ENCODE peak calls at places on chromosomes 5 and 9, in five cellular contexts. Z, J, F, I and C are unnamed samples.

GRCh38 chr9:135884328-135885035 is 22.9 kb downstream of the CAMSAP1 start:
- DNase-seq in Z (no peak), J (no peak), F (peak; percentile 19), I (peak; percentile 20), C (peak; percentile 54)

GRCh38 chr9:122579874-122580273 is 3.3 kb downstream of the OR1L8 start:
- DNase-seq in Z (no peak), J (no peak), F (no peak), I (peak; percentile 2), C (no peak)

GRCh38 chr9:123365881-123366528 is 10.0 kb downstream of the CRB2 start:
- DNase-seq in Z (no peak), J (peak; percentile 85), F (no peak), I (no peak), C (no peak)

GRCh38 chr5:154331267-154331666 is 114.5 kb upstream of the SAP30L start:
- DNase-seq in Z (no peak), J (no peak), F (no peak), I (no peak), C (no peak)

GRCh38 chr5:133321833-133322420 is 270.1 kb downstream of the HSPA4 start:
- DNase-seq in Z (peak; percentile 15), J (no peak), F (no peak), I (no peak), C (no peak)

GRCh38 chr5:51380603-51381207 is 2.5 kb upstream of the ISL1 start:
- DNase-seq in Z (no peak), J (peak; percentile 63), F (peak; percentile 58), I (no peak), C (peak; percentile 18)

GRCh38 chr9:99222416-99223280 is 566 bp downstream of the SEC61B start:
- DNase-seq in Z (no peak), J (no peak), F (no peak), I (no peak), C (no peak)

GRCh38 chr5:142621227-142621626 is 64.7 kb downstream of the FGF1 start:
- DNase-seq in Z (no peak), J (no peak), F (no peak), I (no peak), C (peak; percentile 87)

GRCh38 chr9:84668204-84669007 is 1.1 kb upstream of the NTRK2 start:
- DNase-seq in Z (peak; percentile 61), J (peak; percentile 95), F (peak; percentile 56), I (peak; percentile 72), C (peak; percentile 72)

GRCh38 chr5:148864113-148864841 is 37.9 kb downstream of the ADRB2 start:
- DNase-seq in Z (no peak), J (no peak), F (no peak), I (no peak), C (peak; percentile 34)

GRCh38 chr9:4585135-4585534 is 77.0 kb upstream of the PLPP6 start:
- DNase-seq in Z (no peak), J (peak; percentile 64), F (peak; percentile 22), I (no peak), C (peak; percentile 17)

GRCh38 chr5:143564417-143564816 is 160.9 kb upstream of the NR3C1 start:
- DNase-seq in Z (no peak), J (no peak), F (no peak), I (no peak), C (no peak)

GRCh38 chr5:102649731-102650130 is 105.4 kb upstream of the PAM start:
- DNase-seq in Z (no peak), J (no peak), F (no peak), I (no peak), C (peak; percentile 75)

GRCh38 chr9:90169490-90169889 is 473.1 kb downstream of the DIRAS2 start:
- DNase-seq in Z (no peak), J (no peak), F (no peak), I (no peak), C (no peak)

GRCh38 chr5:143142596-143143435 is 260.7 kb downstream of the NR3C1 start:
- DNase-seq in Z (peak; percentile 59), J (no peak), F (peak; percentile 68), I (no peak), C (peak; percentile 75)

GRCh38 chr9:113675475-113675941 is 200.6 kb upstream of the ZNF618 start:
- DNase-seq in Z (peak; percentile 65), J (no peak), F (no peak), I (no peak), C (peak; percentile 99)